ENCODE peak calls at places on chromosomes 13 and 19, in ten cellular contexts. J is fibroblast of lung, V is H9, A is tibial nerve, M is progenitor cell of endocrine pancreas, B is mesothelial cell of epicardium, K is colonic mucosa, L is A673, G is dorsolateral prefrontal cortex, E is psoas muscle. D is an unnamed sample.

GRCh38 chr19:41354343-41354974 is 737 bp upstream of the TGFB1 start:
- DNase-seq in K (peak; percentile 28), G (no peak), L (no peak), V (no peak), M (no peak), E (no peak), A (no peak), J (no peak), B (no peak), D (no peak)

GRCh38 chr13:38965281-38965680 is 25.4 kb downstream of the STOML3 start:
- DNase-seq in E (no peak), A (no peak), G (no peak), K (no peak), M (no peak), V (no peak), J (no peak), B (no peak), L (no peak), D (no peak)

GRCh38 chr13:97136418-97136817 is 85.7 kb upstream of the MBNL2 start:
- DNase-seq in M (no peak), V (no peak), E (no peak), A (no peak), L (peak; percentile 45), G (no peak), K (no peak), J (no peak), B (no peak), D (no peak)

GRCh38 chr13:32426981-32427851 is 714 bp downstream of the N4BP2L1 start:
- DNase-seq in V (peak; percentile 76), E (peak; percentile 64), J (no peak), L (peak; percentile 43), B (peak; percentile 25), G (no peak), M (peak; percentile 37), A (peak; percentile 20), K (peak; percentile 52), D (peak; percentile 23)

GRCh38 chr13:73399347-73400216 is 340.8 kb downstream of the KLF5 start:
- DNase-seq in L (no peak), B (no peak), A (no peak), K (peak; percentile 81), J (no peak), M (no peak), G (no peak), V (no peak), E (no peak), D (no peak)

GRCh38 chr13:24618219-24618955 is 61.8 kb upstream of the ATP12A start:
- DNase-seq in E (no peak), L (no peak), K (no peak), M (no peak), V (no peak), B (no peak), G (no peak), A (no peak), J (no peak), D (no peak)

GRCh38 chr13:32314271-32314967 is 744 bp downstream of the ZAR1L start:
- DNase-seq in E (peak; percentile 34), A (peak; percentile 23), G (no peak), B (no peak), J (no peak), K (peak; percentile 29), M (no peak), V (no peak), L (no peak), D (no peak)

GRCh38 chr19:17846146-17846545 is 1.6 kb downstream of the JAK3 start:
- DNase-seq in K (no peak), E (no peak), A (no peak), G (no peak), M (no peak), B (no peak), J (no peak), V (no peak), L (no peak), D (no peak)

GRCh38 chr13:21402586-21403307 is 56.4 kb downstream of the ZDHHC20 start:
- DNase-seq in L (peak; percentile 23), E (no peak), B (no peak), K (no peak), G (no peak), J (peak; percentile 38), V (no peak), M (no peak), A (no peak), D (no peak)

GRCh38 chr19:18736415-18737336 is 53.2 kb downstream of the CRTC1 start:
- DNase-seq in A (no peak), B (no peak), K (peak; percentile 62), J (peak; percentile 5), V (no peak), L (no peak), E (no peak), M (no peak), G (peak; percentile 41), D (no peak)

GRCh38 chr13:101144808-101145419 is 271.4 kb downstream of the NALCN start:
- DNase-seq in J (peak; percentile 78), B (no peak), L (peak; percentile 75), G (no peak), M (no peak), A (no peak), V (no peak), E (no peak), K (no peak), D (no peak)

GRCh38 chr19:28296506-28296905 is 916.4 kb downstream of the UQCRFS1 start:
- DNase-seq in M (no peak), V (no peak), E (no peak), K (no peak), L (peak; percentile 64), J (no peak), G (no peak), B (no peak), A (no peak), D (no peak)

GRCh38 chr13:73722120-73722519 is 412.1 kb downstream of the KLF12 start:
- DNase-seq in M (no peak), G (no peak), V (no peak), K (no peak), A (no peak), E (no peak), L (peak; percentile 84), J (peak; percentile 46), B (no peak), D (no peak)

GRCh38 chr13:106567421-106568224 is at the start of gene ARGLU1:
- DNase-seq in J (peak; percentile 92), A (peak; percentile 88), K (peak; percentile 95), G (peak; percentile 85), L (peak; percentile 95), B (peak; percentile 91), M (peak; percentile 92), V (peak; percentile 92), E (peak; percentile 93), D (peak; percentile 97)

GRCh38 chr13:27125357-27126282 is 46.0 kb downstream of the USP12 start:
- DNase-seq in M (no peak), A (no peak), V (no peak), G (no peak), E (no peak), J (no peak), B (no peak), K (no peak), L (no peak), D (no peak)

GRCh38 chr13:93862259-93862658 is 617.2 kb downstream of the DCT start:
- DNase-seq in K (no peak), L (no peak), V (no peak), A (no peak), M (no peak), J (no peak), B (no peak), E (no peak), G (no peak), D (no peak)

GRCh38 chr13:79519252-79519651 is 38.3 kb downstream of the NDFIP2 start:
- DNase-seq in B (no peak), G (no peak), M (no peak), L (no peak), K (no peak), E (no peak), J (no peak), A (no peak), V (no peak), D (no peak)

GRCh38 chr19:34838248-34838647 is 65.2 kb upstream of the ZNF599 start:
- DNase-seq in B (no peak), K (no peak), E (no peak), J (peak; percentile 2), A (no peak), M (no peak), L (peak; percentile 22), G (no peak), V (no peak), D (no peak)

GRCh38 chr13:53206455-53206854 is 177.8 kb downstream of the OLFM4 start:
- DNase-seq in L (peak; percentile 45), A (no peak), B (no peak), K (no peak), V (no peak), G (no peak), E (no peak), J (no peak), M (no peak), D (no peak)
- TF ChIP-seq CTCF in L (peak; percentile 56), A (no peak), B (peak; percentile 79), K (peak; percentile 24), V (peak; percentile 76), G (peak; percentile 43), E (no peak), J (peak; percentile 22), M (peak; percentile 69), D (peak; percentile 68)

GRCh38 chr13:30274083-30274482 is 33.3 kb downstream of the KATNAL1 start:
- DNase-seq in K (no peak), A (no peak), E (no peak), B (no peak), J (no peak), G (no peak), V (no peak), M (no peak), L (no peak), D (no peak)
- TF ChIP-seq CTCF in K (no peak), A (no peak), E (no peak), B (no peak), J (no peak), G (no peak), V (no peak), M (no peak), L (no peak), D (no peak)

DNA sequence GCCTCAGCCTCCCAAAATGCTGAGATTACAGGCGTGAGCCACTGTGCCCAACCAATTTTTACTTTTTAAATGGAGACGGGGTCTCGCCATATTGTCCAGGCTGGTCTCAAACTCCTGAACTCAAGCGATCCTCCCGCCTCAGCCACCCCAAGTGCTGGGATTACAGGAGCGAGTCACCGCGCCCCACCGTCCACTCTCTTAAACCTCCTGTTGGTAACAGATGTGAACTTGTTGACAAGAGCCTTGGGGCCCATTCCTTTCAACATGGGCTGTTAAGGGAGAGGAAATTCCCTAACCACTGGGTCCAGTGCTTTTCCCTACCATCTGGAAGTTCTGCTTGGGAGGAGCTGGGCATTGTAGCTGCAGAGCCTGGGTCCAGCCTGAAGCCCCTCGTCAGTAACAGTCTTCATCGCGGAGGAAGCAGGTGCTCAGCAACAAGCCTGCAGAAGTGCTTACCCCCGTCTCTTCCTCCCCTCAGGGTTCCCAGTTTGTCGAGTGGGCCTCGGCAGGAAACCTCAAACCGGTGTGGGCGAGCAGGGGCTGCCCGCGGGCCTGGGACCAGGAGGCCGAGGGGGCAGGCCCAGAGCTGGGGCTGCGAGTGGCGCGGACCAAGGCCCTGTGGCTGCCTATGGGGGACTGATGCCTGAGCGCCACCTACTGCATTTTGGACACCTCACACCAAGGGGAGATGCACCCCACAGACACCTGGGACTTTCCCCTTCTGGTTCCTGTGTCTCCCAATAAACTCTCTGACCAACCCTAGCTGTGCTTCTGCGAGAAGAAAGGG is 4.0 kb upstream of the FLT3LG start:
- DNase-seq in V (peak; percentile 44), M (no peak), J (no peak), K (no peak), L (no peak), B (no peak), A (no peak), E (no peak), G (no peak), D (no peak)
- TF ChIP-seq CTCF in V (peak; percentile 43), M (no peak), J (peak; percentile 5), K (peak; percentile 15), L (peak; percentile 37), B (no peak), A (no peak), E (no peak), G (no peak), D (no peak)

GRCh38 chr13:98349731-98350305 is 172.7 kb upstream of the RNF113B start:
- DNase-seq in V (peak; percentile 80), J (no peak), G (no peak), M (no peak), E (no peak), B (no peak), L (no peak), A (no peak), K (no peak), D (no peak)
- TF ChIP-seq CTCF in V (peak; percentile 63), J (no peak), G (peak; percentile 23), M (peak; percentile 49), E (peak; percentile 9), B (no peak), L (peak; percentile 30), A (no peak), K (no peak), D (peak; percentile 41)

D was measured in neural crest cell.